ENCODE peak calls at places on chromosomes 1 and 21, in five cellular contexts. D is left ventricle myocardium inferior; R is psoas muscle; F is SJSA1; I is naive thymus-derived CD4-positive, alpha-beta T cell. P is an unnamed sample.

GRCh38 chr1:3703786-3704396 is 48.4 kb upstream of the CCDC27 start:
- DNase-seq in D (no peak), R (no peak), F (no peak), I (no peak), P (no peak)

GRCh38 chr21:36120304-36120902 is 14.5 kb upstream of the CBR3 start:
- DNase-seq in D (peak), R (peak), F (peak), I (no peak), P (no peak)

GRCh38 chr1:214022229-214022791 is 34.5 kb downstream of the PROX1 start:
- DNase-seq in D (no peak), R (no peak), F (no peak), I (no peak), P (no peak)

GRCh38 chr1:18109058-18109755 is 1.6 kb downstream of the IGSF21 start:
- DNase-seq in D (no peak), R (no peak), F (no peak), I (no peak), P (no peak)

GRCh38 chr1:158422215-158422614 is 3.8 kb downstream of the OR10K2 start:
- DNase-seq in D (no peak), R (no peak), F (no peak), I (no peak), P (no peak)

GRCh38 chr1:53394306-53394705 is 64.9 kb upstream of the DMRTB1 start:
- DNase-seq in D (no peak), R (no peak), F (no peak), I (no peak), P (no peak)

GRCh38 chr1:71780681-71781080 is 501.7 kb downstream of the NEGR1 start:
- DNase-seq in D (no peak), R (no peak), F (no peak), I (no peak), P (peak)

GRCh38 chr1:159917533-159917932 is 7.8 kb downstream of the TAGLN2 start:
- DNase-seq in D (no peak), R (no peak), F (no peak), I (no peak), P (no peak)

GRCh38 chr1:26584022-26584485 is 54.5 kb downstream of the RPS6KA1 start:
- DNase-seq in D (no peak), R (no peak), F (no peak), I (no peak), P (peak)

GRCh38 chr1:116769561-116769977 is 15.3 kb downstream of the CD2 start:
- DNase-seq in D (no peak), R (no peak), F (no peak), I (peak), P (peak)

GRCh38 chr21:21103692-21104091 is 105.5 kb downstream of the NCAM2 start:
- DNase-seq in D (no peak), R (no peak), F (no peak), I (no peak), P (no peak)

GRCh38 chr1:161200992-161201827 is 957 bp upstream of the NDUFS2 start:
- DNase-seq in D (peak), R (peak), F (no peak), I (no peak), P (no peak)

GRCh38 chr1:58573138-58573537 is 3.9 kb downstream of the TACSTD2 start:
- DNase-seq in D (no peak), R (no peak), F (no peak), I (no peak), P (no peak)
- H3K27ac ChIP-seq in D (no peak), R (no peak), F (no peak), I (no peak), P (no peak)

GRCh38 chr1:13681921-13682320 is 18.1 kb upstream of the PRDM2 start:
- DNase-seq in D (no peak), R (no peak), F (no peak), I (no peak), P (no peak)

GRCh38 chr1:13682443-13682842 is 17.5 kb upstream of the PRDM2 start:
- DNase-seq in D (no peak), R (no peak), F (no peak), I (no peak), P (no peak)

DNA sequence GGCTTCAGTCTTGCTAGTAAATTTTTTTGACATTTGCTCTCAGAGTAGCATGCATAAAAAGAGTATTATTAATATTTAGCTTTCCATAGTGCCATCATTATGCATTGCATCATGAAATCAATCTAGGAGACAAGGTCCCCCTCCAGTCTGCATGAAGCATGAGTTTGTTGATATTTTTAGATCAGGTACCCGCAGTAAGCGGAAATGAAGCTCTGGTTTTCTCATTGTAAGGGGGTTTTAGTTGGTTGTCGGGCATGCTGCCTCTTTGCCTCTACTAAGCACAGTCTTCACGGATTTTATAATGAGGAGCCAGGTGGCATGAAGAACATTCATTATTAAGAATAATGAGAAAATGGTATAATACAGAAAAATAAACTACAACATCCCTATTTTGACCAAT is 12.6 kb upstream of the PRDM2 start:
- DNase-seq in D (no peak), R (no peak), F (no peak), I (no peak), P (no peak)
- H3K27ac ChIP-seq in D (no peak), R (no peak), F (no peak), I (no peak), P (no peak)

GRCh38 chr21:39209334-39209688 is 26.1 kb upstream of the PSMG1 start:
- DNase-seq in D (no peak), R (no peak), F (no peak), I (no peak), P (no peak)
- H3K27ac ChIP-seq in D (no peak), R (no peak), F (no peak), I (no peak), P (no peak)

GRCh38 chr1:179082308-179083030 is 599 bp downstream of the TOR3A start:
- DNase-seq in D (peak), R (peak), F (peak), I (no peak), P (peak)

GRCh38 chr1:179079113-179079761 is 2.6 kb upstream of the TOR3A start:
- DNase-seq in D (no peak), R (no peak), F (peak), I (peak), P (peak)

GRCh38 chr1:179080866-179081695 is 789 bp upstream of the TOR3A start:
- DNase-seq in D (no peak), R (no peak), F (no peak), I (peak), P (no peak)

GRCh38 chr1:179081696-179082307 is at the start of gene TOR3A:
- DNase-seq in D (peak), R (peak), F (peak), I (peak), P (peak)

GRCh38 chr1:179077396-179077795 is 4.5 kb upstream of the TOR3A start:
- DNase-seq in D (no peak), R (no peak), F (no peak), I (no peak), P (no peak)
- H3K27ac ChIP-seq in D (no peak), R (no peak), F (no peak), I (no peak), P (no peak)

P was measured in DND-41.